ENCODE peak calls at places on chromosome 13, in seven cellular contexts. P is dermis blood vessel endothelial cell; Z is BE2C; K is ELR; X is activated CD4-positive, alpha-beta T cell treated with anti-CD3 and anti-CD28 coated beads for 48 hours; G is occipital lobe; U is stomach. L is an unnamed sample.

GRCh38 chr13:103161476-103161875 is 95.3 kb upstream of the SLC10A2 start:
- DNase-seq in Z (no peak), X (no peak), U (no peak), K (no peak), P (no peak), G (no peak), L (no peak)

GRCh38 chr13:105165449-105166125 is 1369.9 kb downstream of the EFNB2 start:
- DNase-seq in X (no peak), U (no peak), G (no peak), Z (no peak), P (no peak), K (no peak), L (peak; percentile 29)

GRCh38 chr13:48334534-48335127 is 31.1 kb downstream of the RB1 start:
- DNase-seq in P (peak; percentile 69), Z (no peak), K (peak; percentile 51), U (no peak), X (no peak), G (no peak), L (no peak)

GRCh38 chr13:78598382-78598781 is 5.0 kb downstream of the POU4F1 start:
- DNase-seq in G (no peak), K (no peak), Z (no peak), X (no peak), P (no peak), U (no peak), L (no peak)

GRCh38 chr13:24502567-24503375 is 9.8 kb downstream of the PARP4 start:
- DNase-seq in G (no peak), P (peak; percentile 67), K (peak; percentile 83), Z (no peak), X (no peak), U (peak; percentile 44), L (peak; percentile 91)

GRCh38 chr13:67299072-67299635 is 69.0 kb upstream of the PCDH9 start:
- DNase-seq in Z (no peak), P (no peak), U (no peak), X (no peak), K (peak; percentile 87), G (no peak), L (no peak)

GRCh38 chr13:42981317-42981716 is 10.7 kb downstream of the EPSTI1 start:
- DNase-seq in G (no peak), U (no peak), P (no peak), K (peak; percentile 18), Z (no peak), X (no peak), L (no peak)

GRCh38 chr13:39394811-39395685 is 207.9 kb downstream of the LHFPL6 start:
- DNase-seq in G (no peak), U (no peak), P (no peak), K (no peak), Z (no peak), X (no peak), L (no peak)

GRCh38 chr13:33285420-33286124 is at the start of gene STARD13:
- DNase-seq in X (peak; percentile 12), K (peak; percentile 99), G (peak; percentile 89), P (peak; percentile 98), Z (peak; percentile 87), U (peak; percentile 92), L (peak; percentile 82)

GRCh38 chr13:36801035-36801434 is 18.0 kb upstream of the RFXAP start:
- DNase-seq in K (no peak), Z (no peak), U (no peak), P (no peak), G (no peak), X (no peak), L (no peak)

GRCh38 chr13:51721485-51721884 is 82.5 kb downstream of the DHRS12 start:
- DNase-seq in X (no peak), K (no peak), G (no peak), U (no peak), Z (no peak), P (no peak), L (no peak)

GRCh38 chr13:42574011-42574410 is at the start of gene TNFSF11:
- DNase-seq in X (peak; percentile 51), U (no peak), Z (no peak), G (no peak), P (no peak), K (no peak), L (peak; percentile 72)

GRCh38 chr13:35309711-35310110 is 166.8 kb downstream of the MAB21L1 start:
- DNase-seq in P (no peak), U (no peak), G (no peak), Z (no peak), K (no peak), X (no peak), L (no peak)

GRCh38 chr13:50012396-50013169 is 2.7 kb upstream of the KCNRG start:
- DNase-seq in Z (no peak), U (no peak), X (no peak), K (no peak), G (no peak), P (no peak), L (no peak)

GRCh38 chr13:100694722-100695644 is 20.4 kb upstream of the TMTC4 start:
- DNase-seq in Z (peak; percentile 69), P (peak; percentile 58), X (peak; percentile 24), G (no peak), U (peak; percentile 53), K (peak; percentile 72), L (peak; percentile 96)

GRCh38 chr13:20998649-20999415 is 62.6 kb downstream of the LATS2 start:
- DNase-seq in Z (no peak), U (no peak), P (no peak), X (no peak), K (no peak), G (no peak), L (no peak)

GRCh38 chr13:38514575-38514974 is 164.9 kb downstream of the UFM1 start:
- DNase-seq in P (no peak), U (no peak), Z (no peak), X (no peak), G (no peak), K (no peak), L (no peak)

GRCh38 chr13:60267498-60268202 is 103.9 kb upstream of the DIAPH3 start:
- DNase-seq in X (no peak), P (peak; percentile 4), G (no peak), U (no peak), K (peak; percentile 6), Z (no peak), L (peak; percentile 21)

GRCh38 chr13:29081036-29081435 is 260.9 kb downstream of the MTUS2 start:
- DNase-seq in X (peak; percentile 8), U (no peak), Z (no peak), P (no peak), G (no peak), K (peak; percentile 56), L (no peak)

GRCh38 chr13:75748874-75749273 is 112.7 kb downstream of the LMO7 start:
- DNase-seq in Z (no peak), U (no peak), X (no peak), P (no peak), G (no peak), K (no peak), L (no peak)

GRCh38 chr13:39051157-39051556 is 12.9 kb downstream of the NHLRC3 start:
- DNase-seq in Z (no peak), U (no peak), X (no peak), G (no peak), P (peak; percentile 67), K (peak; percentile 70), L (no peak)

GRCh38 chr13:46355088-46355468 is 32.0 kb downstream of the RUBCNL start:
- DNase-seq in K (no peak), G (no peak), P (no peak), U (no peak), X (no peak), Z (no peak), L (no peak)

GRCh38 chr13:60009300-60010248 is 154.2 kb downstream of the DIAPH3 start:
- DNase-seq in P (no peak), X (no peak), K (no peak), U (peak; percentile 82), Z (peak; percentile 34), G (no peak), L (no peak)

GRCh38 chr13:27372896-27373295 is 51.5 kb upstream of the GTF3A start:
- DNase-seq in X (no peak), U (peak; percentile 80), P (no peak), G (no peak), K (no peak), Z (peak; percentile 39), L (no peak)

GRCh38 chr13:39032150-39032549 is 5.7 kb downstream of the PROSER1 start:
- DNase-seq in X (no peak), U (no peak), G (no peak), P (no peak), Z (no peak), K (no peak), L (no peak)

GRCh38 chr13:77184455-77184854 is 142.4 kb downstream of the MYCBP2 start:
- DNase-seq in K (peak; percentile 8), G (no peak), P (peak; percentile 13), X (peak; percentile 64), Z (no peak), U (no peak), L (no peak)

GRCh38 chr13:51895906-51896888 is 34.4 kb downstream of the CCDC70 start:
- DNase-seq in Z (peak; percentile 70), P (peak; percentile 80), X (peak; percentile 56), K (peak; percentile 62), G (no peak), U (peak; percentile 67), L (peak; percentile 84)

GRCh38 chr13:23086951-23087350 is 93.8 kb upstream of the SGCG start:
- DNase-seq in P (no peak), G (no peak), K (no peak), U (no peak), Z (no peak), X (no peak), L (no peak)

GRCh38 chr13:112468069-112468468 is 91.9 kb downstream of the SPACA7 start:
- DNase-seq in U (no peak), K (no peak), P (no peak), G (no peak), Z (no peak), X (no peak), L (no peak)

GRCh38 chr13:20301391-20302071 is 69.4 kb upstream of the GJB6 start:
- DNase-seq in X (no peak), G (no peak), Z (no peak), U (no peak), K (no peak), P (no peak), L (no peak)

GRCh38 chr13:77969299-77969698 is 50.7 kb upstream of the EDNRB start:
- DNase-seq in Z (no peak), K (no peak), U (no peak), P (no peak), G (no peak), X (no peak), L (no peak)

GRCh38 chr13:62684359-62684758 is 1268.7 kb upstream of the PCDH20 start:
- DNase-seq in G (no peak), U (no peak), Z (no peak), K (no peak), P (no peak), X (no peak), L (no peak)